ENCODE peak calls at places on chromosomes 2 and 18, in six cellular contexts. G is IMR-90, F is mesenchymal stem cell, P is neuronal stem cell, O is mesendoderm, Z is H1. E is an unnamed sample.
A peak's percentile ranks its signal among the peaks of the same experiment; 100 is the strongest.

GRCh38 chr2:231411871-231412615 is 16.5 kb downstream of the B3GNT7 start:
- DNase-seq in G (peak; percentile 71), F (peak; percentile 82), P (peak; percentile 83), O (peak; percentile 94), Z (peak; percentile 69), E (peak; percentile 94)

GRCh38 chr2:234544659-234545611 is 48.1 kb upstream of the ARL4C start:
- DNase-seq in G (peak; percentile 59), F (peak; percentile 58), P (peak; percentile 77), O (peak; percentile 83), Z (peak; percentile 29), E (peak; percentile 89)

GRCh38 chr2:119338826-119339561 is 27.6 kb downstream of the C2orf76 start:
- DNase-seq in G (no peak), F (no peak), P (no peak), O (no peak), Z (no peak), E (no peak)

GRCh38 chr2:214995926-214996670 is 142.3 kb downstream of the ABCA12 start:
- DNase-seq in G (no peak), F (no peak), P (no peak), O (no peak), Z (no peak), E (no peak)

GRCh38 chr2:13252615-13253014 is 535.9 kb downstream of the TRIB2 start:
- DNase-seq in G (no peak), F (no peak), P (no peak), O (no peak), Z (no peak), E (no peak)

GRCh38 chr2:221451836-221452774 is 120.0 kb downstream of the EPHA4 start:
- DNase-seq in G (no peak), F (no peak), P (no peak), O (no peak), Z (no peak), E (no peak)

GRCh38 chr2:180033993-180034894 is 27.1 kb upstream of the CWC22 start:
- DNase-seq in G (peak; percentile 58), F (no peak), P (peak; percentile 9), O (peak; percentile 70), Z (no peak), E (peak; percentile 58)

GRCh38 chr18:79736230-79736629 is 56.6 kb downstream of the CTDP1 start:
- DNase-seq in G (no peak), F (no peak), P (no peak), O (no peak), Z (no peak), E (no peak)

GRCh38 chr2:190970872-190971506 is 43.0 kb downstream of the STAT1 start:
- DNase-seq in G (no peak), F (no peak), P (no peak), O (no peak), Z (no peak), E (no peak)

GRCh38 chr2:238653436-238654109 is 194.3 kb upstream of the TWIST2 start:
- DNase-seq in G (no peak), F (no peak), P (no peak), O (no peak), Z (no peak), E (no peak)

GRCh38 chr2:11343626-11344341 is 652 bp downstream of the ROCK2 start:
- DNase-seq in G (peak; percentile 20), F (peak; percentile 64), P (peak; percentile 51), O (peak; percentile 91), Z (peak; percentile 7), E (peak; percentile 66)

GRCh38 chr2:168449419-168449818 is 6.7 kb upstream of the CERS6 start:
- DNase-seq in G (no peak), F (no peak), P (no peak), O (no peak), Z (no peak), E (no peak)

GRCh38 chr2:168452781-168453180 is 3.3 kb upstream of the CERS6 start:
- DNase-seq in G (no peak), F (no peak), P (no peak), O (no peak), Z (no peak), E (no peak)

GRCh38 chr2:168450171-168450570 is 5.9 kb upstream of the CERS6 start:
- DNase-seq in G (no peak), F (no peak), P (no peak), O (no peak), Z (no peak), E (no peak)

GRCh38 chr2:168448980-168449379 is 7.1 kb upstream of the CERS6 start:
- DNase-seq in G (no peak), F (no peak), P (no peak), O (no peak), Z (no peak), E (no peak)

DNA sequence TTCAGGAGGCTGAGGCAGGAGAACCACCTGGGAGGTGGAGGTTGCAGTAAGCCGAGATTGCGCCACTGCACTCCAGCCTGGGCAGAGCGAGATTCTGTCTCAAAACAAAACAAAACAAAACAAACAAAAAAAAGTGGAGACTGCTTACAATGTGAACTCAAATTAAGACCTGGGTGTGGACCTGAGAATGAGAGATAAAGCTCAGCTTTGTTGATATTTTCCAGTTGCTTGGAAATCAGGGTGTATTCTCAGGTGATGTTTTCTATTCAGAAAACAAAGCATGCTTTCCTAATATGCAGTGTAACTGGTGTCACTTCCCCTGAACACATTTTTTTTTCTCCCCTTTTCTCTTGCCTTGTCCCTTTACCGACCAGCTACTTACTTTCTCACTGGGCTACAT is 5.3 kb upstream of the CERS6 start:
- DNase-seq in G (no peak), F (no peak), P (no peak), O (no peak), Z (no peak), E (no peak)
- H2BK15ac ChIP-seq in G (no peak overlapping the region), F (no peak overlapping the region), P (no peak overlapping the region), O (no peak overlapping the region), Z (no peak overlapping the region), E (no peak overlapping the region)

GRCh38 chr2:51028829-51029228 is 3.1 kb downstream of the NRXN1 start:
- DNase-seq in G (peak; percentile 11), F (no peak), P (no peak), O (peak; percentile 16), Z (no peak), E (no peak)

GRCh38 chr2:51027968-51028367 is 4.0 kb downstream of the NRXN1 start:
- DNase-seq in G (no peak), F (no peak), P (no peak), O (no peak), Z (no peak), E (no peak)

GRCh38 chr2:51027442-51027841 is 4.5 kb downstream of the NRXN1 start:
- DNase-seq in G (no peak), F (no peak), P (no peak), O (no peak), Z (no peak), E (no peak)

GRCh38 chr2:51031004-51031791 is 734 bp downstream of the NRXN1 start:
- DNase-seq in G (no peak), F (no peak), P (no peak), O (no peak), Z (no peak), E (no peak)

GRCh38 chr2:51032748-51033355 is 920 bp upstream of the NRXN1 start:
- DNase-seq in G (no peak), F (no peak), P (no peak), O (no peak), Z (no peak), E (no peak)
- H2BK15ac ChIP-seq in G (no peak overlapping the region), F (no peak overlapping the region), P (no peak overlapping the region), O (no peak overlapping the region), Z (no peak overlapping the region), E (no peak overlapping the region)

DNA sequence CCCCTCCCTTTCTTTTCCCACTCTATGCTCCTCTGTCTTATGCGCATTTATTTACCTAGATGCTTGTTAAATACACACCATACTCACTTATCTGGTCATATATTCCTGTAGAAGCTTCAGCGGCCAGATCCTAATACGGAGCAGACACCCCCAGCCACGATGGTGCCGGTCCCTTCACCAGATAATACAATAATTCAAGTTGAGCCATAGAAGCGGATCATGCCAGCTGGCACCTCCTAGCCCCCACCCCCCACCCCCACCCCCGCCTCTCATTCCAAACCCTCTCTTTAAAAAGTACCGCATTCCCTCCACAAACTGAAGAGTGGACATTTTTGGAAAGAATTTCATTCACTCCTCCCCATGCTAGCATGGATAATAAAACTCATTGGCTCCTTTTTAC is 95.2 kb downstream of the BIN1 start:
- DNase-seq in G (no peak), F (no peak), P (no peak), O (no peak), Z (no peak), E (no peak)
- H2BK15ac ChIP-seq in G (no peak overlapping the region), F (no peak overlapping the region), P (no peak overlapping the region), O (no peak overlapping the region), Z (no peak overlapping the region), E (no peak overlapping the region)

GRCh38 chr18:906416-907170 is 1.9 kb downstream of the ADCYAP1 start:
- DNase-seq in G (no peak), F (no peak), P (no peak), O (peak; percentile 71), Z (peak; percentile 72), E (peak; percentile 83)
- H2BK15ac ChIP-seq in G (no peak overlapping the region), F (no peak overlapping the region), P (no peak overlapping the region), O (no peak overlapping the region), Z (no peak overlapping the region), E (no peak overlapping the region)

GRCh38 chr2:240767341-240767740 is 52.7 kb downstream of the KIF1A start:
- DNase-seq in G (no peak), F (no peak), P (no peak), O (no peak), Z (no peak), E (no peak)
- H2BK15ac ChIP-seq in G (no peak overlapping the region), F (no peak overlapping the region), P (no peak overlapping the region), O (no peak overlapping the region), Z (no peak overlapping the region), E (no peak overlapping the region)

DNA sequence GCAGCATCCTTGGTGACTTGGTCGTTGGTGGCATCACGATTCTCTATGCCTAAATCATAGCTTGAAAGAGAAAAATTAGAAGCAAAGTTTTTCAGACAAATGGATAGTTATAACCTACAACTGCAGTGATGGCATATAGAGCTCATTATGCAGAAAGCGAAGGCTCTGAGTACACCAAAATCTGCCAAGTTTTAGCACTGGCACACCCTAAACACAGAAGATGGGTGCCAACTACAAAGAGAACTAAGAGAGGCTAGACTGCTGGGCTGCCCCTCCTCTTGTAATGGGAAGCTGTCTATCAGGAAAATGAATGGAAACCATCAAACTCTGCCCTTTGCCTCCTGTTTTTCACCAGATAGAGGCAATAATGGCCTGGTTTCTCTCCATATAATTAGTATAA is 6.3 kb downstream of the IDH1 start:
- DNase-seq in G (no peak), F (no peak), P (no peak), O (no peak), Z (no peak), E (no peak)
- H2BK15ac ChIP-seq in G (no peak overlapping the region), F (no peak overlapping the region), P (no peak overlapping the region), O (no peak overlapping the region), Z (no peak overlapping the region), E (no peak overlapping the region)

GRCh38 chr2:135248611-135249010 is 196.5 kb downstream of the RAB3GAP1 start:
- DNase-seq in G (no peak), F (no peak), P (no peak), O (no peak), Z (no peak), E (no peak)

GRCh38 chr2:135246856-135247255 is 194.8 kb downstream of the RAB3GAP1 start:
- DNase-seq in G (no peak), F (no peak), P (no peak), O (no peak), Z (no peak), E (no peak)

DNA sequence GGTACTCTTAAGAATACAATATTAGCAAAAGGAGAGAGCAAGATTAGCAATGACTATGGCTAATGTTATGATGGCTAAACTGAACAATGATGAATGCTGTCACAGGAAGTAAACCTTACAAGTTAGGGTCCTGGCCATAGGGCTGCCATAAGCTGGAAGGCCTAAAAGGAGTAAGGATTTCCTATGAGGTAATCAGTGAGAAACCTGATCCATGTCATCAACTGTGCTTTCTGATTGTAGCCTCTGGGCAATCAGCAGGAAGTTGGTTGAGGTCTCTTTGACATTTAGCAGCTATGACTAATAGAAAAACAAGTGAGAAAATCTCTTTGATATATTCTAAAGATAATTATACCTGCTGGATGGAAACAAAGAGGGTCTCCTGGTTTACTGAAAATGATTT is 193.0 kb downstream of the RAB3GAP1 start:
- DNase-seq in G (peak; percentile 73), F (peak; percentile 6), P (no peak), O (peak; percentile 78), Z (no peak), E (no peak)
- H2BK15ac ChIP-seq in G (no peak overlapping the region), F (no peak overlapping the region), P (no peak overlapping the region), O (no peak overlapping the region), Z (no peak overlapping the region), E (no peak overlapping the region)